ENCODE peak calls at places on chromosomes 6 and 20, in six cellular contexts. One of them, this sample, is unnamed.

GRCh38 chr20:45867811-45868176 is 10.4 kb downstream of the ZSWIM3 start:
- DNase-seq in B cell: no peak
- DNase-seq in AG04450: no peak
- DNase-seq in Peyer's patch: no peak
- DNase-seq in omental fat pad: no peak
- DNase-seq in kidney epithelial cell: peak; percentile 31
- DNase-seq in this sample: no peak

GRCh38 chr20:3794701-3795420 is 1.2 kb upstream of the CDC25B start:
- DNase-seq in AG04450: no peak
- DNase-seq in Peyer's patch: no peak
- DNase-seq in B cell: no peak
- DNase-seq in omental fat pad: no peak
- DNase-seq in kidney epithelial cell: no peak
- DNase-seq in this sample: no peak

GRCh38 chr20:8545212-8545611 is 413.1 kb downstream of the PLCB1 start:
- DNase-seq in omental fat pad: no peak
- DNase-seq in AG04450: no peak
- DNase-seq in Peyer's patch: no peak
- DNase-seq in B cell: no peak
- DNase-seq in kidney epithelial cell: no peak
- DNase-seq in this sample: no peak

GRCh38 chr6:8879334-8879733 is 444.0 kb upstream of the SLC35B3 start:
- DNase-seq in B cell: no peak
- DNase-seq in omental fat pad: no peak
- DNase-seq in AG04450: no peak
- DNase-seq in kidney epithelial cell: no peak
- DNase-seq in Peyer's patch: no peak
- DNase-seq in this sample: no peak

GRCh38 chr6:69349776-69350175 is 447.0 kb downstream of the LMBRD1 start:
- DNase-seq in omental fat pad: no peak
- DNase-seq in AG04450: no peak
- DNase-seq in kidney epithelial cell: no peak
- DNase-seq in B cell: no peak
- DNase-seq in Peyer's patch: no peak
- DNase-seq in this sample: no peak

GRCh38 chr6:168326294-168327261 is 7.0 kb upstream of the DACT2 start:
- DNase-seq in B cell: no peak
- DNase-seq in Peyer's patch: no peak
- DNase-seq in kidney epithelial cell: no peak
- DNase-seq in omental fat pad: no peak
- DNase-seq in AG04450: no peak
- DNase-seq in this sample: no peak

GRCh38 chr6:123770247-123770949 is 33.3 kb upstream of the NKAIN2 start:
- DNase-seq in AG04450: no peak
- DNase-seq in omental fat pad: no peak
- DNase-seq in B cell: no peak
- DNase-seq in Peyer's patch: no peak
- DNase-seq in kidney epithelial cell: no peak
- DNase-seq in this sample: no peak

GRCh38 chr6:15744824-15745402 is 82.1 kb upstream of the DTNBP1 start:
- DNase-seq in AG04450: no peak
- DNase-seq in omental fat pad: no peak
- DNase-seq in kidney epithelial cell: no peak
- DNase-seq in B cell: no peak
- DNase-seq in Peyer's patch: no peak
- DNase-seq in this sample: no peak

GRCh38 chr20:39795401-39796272 is 833.5 kb downstream of the DHX35 start:
- DNase-seq in omental fat pad: no peak
- DNase-seq in Peyer's patch: no peak
- DNase-seq in B cell: no peak
- DNase-seq in AG04450: peak; percentile 4
- DNase-seq in kidney epithelial cell: no peak
- DNase-seq in this sample: no peak

GRCh38 chr6:21173678-21174077 is 419.9 kb upstream of the SOX4 start:
- DNase-seq in AG04450: no peak
- DNase-seq in omental fat pad: no peak
- DNase-seq in Peyer's patch: no peak
- DNase-seq in kidney epithelial cell: no peak
- DNase-seq in B cell: no peak
- DNase-seq in this sample: no peak

GRCh38 chr6:21459646-21460045 is 133.9 kb upstream of the SOX4 start:
- DNase-seq in Peyer's patch: no peak
- DNase-seq in kidney epithelial cell: no peak
- DNase-seq in AG04450: no peak
- DNase-seq in omental fat pad: no peak
- DNase-seq in B cell: no peak
- DNase-seq in this sample: no peak

GRCh38 chr20:49729780-49730179 is 16.1 kb upstream of the B4GALT5 start:
- DNase-seq in B cell: no peak
- DNase-seq in Peyer's patch: no peak
- DNase-seq in kidney epithelial cell: no peak
- DNase-seq in omental fat pad: no peak
- DNase-seq in AG04450: peak; percentile 16
- DNase-seq in this sample: no peak

GRCh38 chr6:111711476-111711875 is 105.8 kb upstream of the TRAF3IP2 start:
- DNase-seq in AG04450: no peak
- DNase-seq in Peyer's patch: no peak
- DNase-seq in omental fat pad: no peak
- DNase-seq in kidney epithelial cell: no peak
- DNase-seq in B cell: no peak
- DNase-seq in this sample: no peak

GRCh38 chr6:73734843-73735453 is 38.9 kb downstream of the CD109 start:
- DNase-seq in kidney epithelial cell: no peak
- DNase-seq in AG04450: no peak
- DNase-seq in Peyer's patch: no peak
- DNase-seq in B cell: no peak
- DNase-seq in omental fat pad: no peak
- DNase-seq in this sample: no peak

GRCh38 chr6:163404825-163405265 is 9.7 kb upstream of the QKI start:
- DNase-seq in kidney epithelial cell: no peak
- DNase-seq in Peyer's patch: no peak
- DNase-seq in omental fat pad: no peak
- DNase-seq in B cell: no peak
- DNase-seq in AG04450: no peak
- DNase-seq in this sample: no peak

GRCh38 chr6:225121-225721 is 67.1 kb upstream of the DUSP22 start:
- DNase-seq in AG04450: no peak
- DNase-seq in kidney epithelial cell: no peak
- DNase-seq in Peyer's patch: peak; percentile 35
- DNase-seq in omental fat pad: no peak
- DNase-seq in B cell: peak; percentile 44
- DNase-seq in this sample: no peak

GRCh38 chr6:125019873-125020272 is 57.6 kb downstream of the RNF217 start:
- DNase-seq in Peyer's patch: no peak
- DNase-seq in AG04450: no peak
- DNase-seq in B cell: no peak
- DNase-seq in omental fat pad: no peak
- DNase-seq in kidney epithelial cell: no peak
- DNase-seq in this sample: no peak

GRCh38 chr6:98835149-98836024 is 1.0 kb downstream of the POU3F2 start:
- DNase-seq in Peyer's patch: no peak
- DNase-seq in AG04450: no peak
- DNase-seq in kidney epithelial cell: no peak
- DNase-seq in B cell: no peak
- DNase-seq in omental fat pad: peak; percentile 21
- DNase-seq in this sample: peak; percentile 34

GRCh38 chr6:107152633-107153032 is 37.3 kb upstream of the BEND3 start:
- DNase-seq in omental fat pad: no peak
- DNase-seq in kidney epithelial cell: peak; percentile 68
- DNase-seq in B cell: no peak
- DNase-seq in AG04450: no peak
- DNase-seq in Peyer's patch: no peak
- DNase-seq in this sample: no peak

GRCh38 chr6:162442675-162443074 is 284.9 kb downstream of the PRKN start:
- DNase-seq in B cell: no peak
- DNase-seq in kidney epithelial cell: no peak
- DNase-seq in Peyer's patch: no peak
- DNase-seq in omental fat pad: no peak
- DNase-seq in AG04450: no peak
- DNase-seq in this sample: no peak

GRCh38 chr20:62181808-62182207 is 1.0 kb upstream of the MTG2 start:
- DNase-seq in omental fat pad: no peak
- DNase-seq in kidney epithelial cell: no peak
- DNase-seq in Peyer's patch: no peak
- DNase-seq in AG04450: no peak
- DNase-seq in B cell: no peak
- DNase-seq in this sample: no peak

GRCh38 chr6:136208783-136209182 is 41.3 kb downstream of the MTFR2 start:
- DNase-seq in omental fat pad: no peak
- DNase-seq in AG04450: no peak
- DNase-seq in Peyer's patch: no peak
- DNase-seq in kidney epithelial cell: no peak
- DNase-seq in B cell: no peak
- DNase-seq in this sample: no peak
- TF ChIP-seq CTCF in omental fat pad: no peak
- TF ChIP-seq CTCF in AG04450: no peak
- TF ChIP-seq CTCF in Peyer's patch: no peak
- TF ChIP-seq CTCF in kidney epithelial cell: no peak
- TF ChIP-seq CTCF in B cell: no peak
- TF ChIP-seq CTCF in this sample: no peak

GRCh38 chr6:38287487-38287886 is 352.2 kb downstream of the BTBD9 start:
- DNase-seq in AG04450: no peak
- DNase-seq in kidney epithelial cell: no peak
- DNase-seq in Peyer's patch: no peak
- DNase-seq in omental fat pad: no peak
- DNase-seq in B cell: no peak
- DNase-seq in this sample: no peak

GRCh38 chr6:38282911-38283310 is 356.8 kb downstream of the BTBD9 start:
- DNase-seq in B cell: no peak
- DNase-seq in omental fat pad: no peak
- DNase-seq in AG04450: no peak
- DNase-seq in kidney epithelial cell: no peak
- DNase-seq in Peyer's patch: no peak
- DNase-seq in this sample: no peak

GRCh38 chr6:38284772-38285406 is 354.8 kb downstream of the BTBD9 start:
- DNase-seq in AG04450: no peak
- DNase-seq in omental fat pad: no peak
- DNase-seq in kidney epithelial cell: no peak
- DNase-seq in Peyer's patch: no peak
- DNase-seq in B cell: no peak
- DNase-seq in this sample: no peak

GRCh38 chr6:38281131-38281530 is 358.6 kb downstream of the BTBD9 start:
- DNase-seq in Peyer's patch: no peak
- DNase-seq in omental fat pad: no peak
- DNase-seq in AG04450: no peak
- DNase-seq in kidney epithelial cell: no peak
- DNase-seq in B cell: no peak
- DNase-seq in this sample: no peak

GRCh38 chr6:38283734-38284362 is 355.9 kb downstream of the BTBD9 start:
- DNase-seq in kidney epithelial cell: peak; percentile 44
- DNase-seq in omental fat pad: no peak
- DNase-seq in B cell: no peak
- DNase-seq in AG04450: no peak
- DNase-seq in Peyer's patch: no peak
- DNase-seq in this sample: no peak
- TF ChIP-seq CTCF in kidney epithelial cell: no peak
- TF ChIP-seq CTCF in omental fat pad: no peak
- TF ChIP-seq CTCF in B cell: no peak
- TF ChIP-seq CTCF in AG04450: no peak
- TF ChIP-seq CTCF in Peyer's patch: no peak
- TF ChIP-seq CTCF in this sample: no peak

GRCh38 chr20:18718129-18718528 is 95.5 kb upstream of the SCP2D1 start:
- DNase-seq in Peyer's patch: no peak
- DNase-seq in B cell: no peak
- DNase-seq in AG04450: no peak
- DNase-seq in omental fat pad: no peak
- DNase-seq in kidney epithelial cell: no peak
- DNase-seq in this sample: no peak
- TF ChIP-seq CTCF in Peyer's patch: no peak
- TF ChIP-seq CTCF in B cell: no peak
- TF ChIP-seq CTCF in AG04450: no peak
- TF ChIP-seq CTCF in omental fat pad: no peak
- TF ChIP-seq CTCF in kidney epithelial cell: no peak
- TF ChIP-seq CTCF in this sample: no peak

GRCh38 chr20:25082498-25082873 is 545 bp upstream of the VSX1 start:
- DNase-seq in Peyer's patch: peak; percentile 1
- DNase-seq in omental fat pad: no peak
- DNase-seq in B cell: no peak
- DNase-seq in kidney epithelial cell: no peak
- DNase-seq in AG04450: no peak
- DNase-seq in this sample: no peak
- TF ChIP-seq CTCF in Peyer's patch: no peak
- TF ChIP-seq CTCF in omental fat pad: no peak
- TF ChIP-seq CTCF in B cell: no peak
- TF ChIP-seq CTCF in kidney epithelial cell: no peak
- TF ChIP-seq CTCF in AG04450: no peak
- TF ChIP-seq CTCF in this sample: no peak

GRCh38 chr20:33576432-33576883 is 85.7 kb upstream of the C20orf144 start:
- DNase-seq in AG04450: no peak
- DNase-seq in B cell: no peak
- DNase-seq in kidney epithelial cell: no peak
- DNase-seq in Peyer's patch: no peak
- DNase-seq in omental fat pad: no peak
- DNase-seq in this sample: no peak
- TF ChIP-seq CTCF in AG04450: peak; percentile 6
- TF ChIP-seq CTCF in B cell: no peak
- TF ChIP-seq CTCF in kidney epithelial cell: no peak
- TF ChIP-seq CTCF in Peyer's patch: no peak
- TF ChIP-seq CTCF in omental fat pad: no peak
- TF ChIP-seq CTCF in this sample: peak; percentile 20

GRCh38 chr20:2005831-2006426 is 12.1 kb upstream of the PDYN start:
- DNase-seq in AG04450: peak; percentile 29
- DNase-seq in Peyer's patch: peak; percentile 34
- DNase-seq in kidney epithelial cell: peak; percentile 4
- DNase-seq in B cell: peak; percentile 77
- DNase-seq in omental fat pad: peak; percentile 37
- DNase-seq in this sample: peak; percentile 63
- TF ChIP-seq CTCF in AG04450: no peak
- TF ChIP-seq CTCF in Peyer's patch: no peak
- TF ChIP-seq CTCF in kidney epithelial cell: no peak
- TF ChIP-seq CTCF in B cell: no peak
- TF ChIP-seq CTCF in omental fat pad: no peak
- TF ChIP-seq CTCF in this sample: no peak